ENCODE peak calls at places on chromosomes 1 and 21, in eight cellular contexts. Q is stimulated activated CD8-positive, alpha-beta memory T cell treated with anti-CD3 and anti-CD28 coated beads, Interleukin-2, amount 100 ng/mL, for 1 hour; H is NCI-H1105 treated with DMSO at 0.1 percent for 48 hours; O is stimulated activated naive B cell treated with anti-CD40 and anti-IgM and Interleukin-4, amounts not matched to agents 10 μg/mL and 1 μg/mL and 100 μg/mL, for 72 hours; Z is nephron progenitor cell; L is kidney tubule cell; K is left ventricle myocardium inferior; U is fibroblast of gingiva. G is an unnamed sample.

GRCh38 chr1:169595764-169596711 is 9.8 kb upstream of the F5 start:
- DNase-seq in Q (no peak), H (no peak), O (no peak), Z (peak), L (peak), K (no peak), U (no peak), G (peak)

GRCh38 chr1:68954841-68955240 is 458.0 kb upstream of the DEPDC1 start:
- DNase-seq in Q (no peak), H (peak), O (no peak), Z (no peak), L (peak), K (no peak), U (no peak), G (peak)

GRCh38 chr1:109728870-109729269 is 12.0 kb downstream of the GSTM3 start:
- DNase-seq in Q (no peak), H (no peak), O (no peak), Z (no peak), L (no peak), K (no peak), U (no peak), G (no peak)

GRCh38 chr1:179794669-179795068 is 51.6 kb downstream of the FAM163A start:
- DNase-seq in Q (no peak), H (no peak), O (no peak), Z (no peak), L (no peak), K (no peak), U (no peak), G (no peak)

GRCh38 chr21:40938078-40938477 is 91.1 kb upstream of the DSCAM start:
- DNase-seq in Q (no peak), H (no peak), O (no peak), Z (no peak), L (no peak), K (no peak), U (no peak), G (no peak)

GRCh38 chr1:101278845-101279244 is 42.0 kb downstream of the S1PR1 start:
- DNase-seq in Q (no peak), H (no peak), O (no peak), Z (no peak), L (no peak), K (no peak), U (no peak), G (no peak)

GRCh38 chr1:96598416-96599168 is 123.0 kb upstream of the PTBP2 start:
- DNase-seq in Q (no peak), H (no peak), O (no peak), Z (no peak), L (peak), K (no peak), U (peak), G (no peak)

GRCh38 chr1:55140137-55140536 is 75.0 kb downstream of the USP24 start:
- DNase-seq in Q (no peak), H (no peak), O (no peak), Z (no peak), L (no peak), K (no peak), U (no peak), G (no peak)

GRCh38 chr1:98005326-98006010 is 84.6 kb upstream of the DPYD start:
- DNase-seq in Q (no peak), H (no peak), O (no peak), Z (no peak), L (peak), K (no peak), U (no peak), G (no peak)

GRCh38 chr21:43789276-43790052 is at the start of gene RRP1:
- DNase-seq in Q (peak), H (peak), O (peak), Z (peak), L (peak), K (peak), U (peak), G (peak)

GRCh38 chr1:192878249-192878648 is 69.4 kb downstream of the RGS2 start:
- DNase-seq in Q (no peak), H (no peak), O (no peak), Z (no peak), L (no peak), K (peak), U (peak), G (no peak)

GRCh38 chr1:240282061-240282830 is 190.6 kb downstream of the FMN2 start:
- DNase-seq in Q (no peak), H (no peak), O (no peak), Z (no peak), L (no peak), K (no peak), U (no peak), G (no peak)

GRCh38 chr1:162035241-162035640 is 11.6 kb upstream of the OLFML2B start:
- DNase-seq in Q (no peak), H (peak), O (no peak), Z (no peak), L (peak), K (no peak), U (no peak), G (no peak)

GRCh38 chr1:106523448-106523847 is 533.0 kb upstream of the PRMT6 start:
- DNase-seq in Q (no peak), H (no peak), O (no peak), Z (no peak), L (no peak), K (no peak), U (no peak), G (no peak)

GRCh38 chr1:156726549-156727226 is 1.6 kb upstream of the METTL25B start:
- DNase-seq in Q (no peak), H (peak), O (no peak), Z (peak), L (peak), K (no peak), U (peak), G (peak)

GRCh38 chr1:228151170-228151513 is 1.4 kb downstream of the GJC2 start:
- DNase-seq in Q (no peak), H (no peak), O (no peak), Z (no peak), L (no peak), K (peak), U (no peak), G (no peak)

GRCh38 chr21:42864812-42865211 is 14.5 kb downstream of the WDR4 start:
- DNase-seq in Q (no peak), H (no peak), O (no peak), Z (no peak), L (no peak), K (no peak), U (peak), G (no peak)

GRCh38 chr1:6385673-6386191 is 7.8 kb downstream of the ACOT7 start:
- DNase-seq in Q (no peak), H (peak), O (no peak), Z (peak), L (peak), K (peak), U (peak), G (peak)

GRCh38 chr1:37034301-37035013 is at the start of gene GRIK3:
- DNase-seq in Q (no peak), H (peak), O (no peak), Z (peak), L (no peak), K (no peak), U (no peak), G (no peak)

GRCh38 chr1:64171797-64172281 is 31.6 kb upstream of the UBE2U start:
- DNase-seq in Q (no peak), H (peak), O (no peak), Z (no peak), L (peak), K (no peak), U (peak), G (peak)

GRCh38 chr1:2314803-2315710 is 76.3 kb downstream of the MORN1 start:
- DNase-seq in Q (peak), H (peak), O (no peak), Z (peak), L (peak), K (peak), U (peak), G (no peak)

GRCh38 chr1:87219626-87220025 is 109.1 kb upstream of the LMO4 start:
- DNase-seq in Q (no peak), H (no peak), O (no peak), Z (no peak), L (no peak), K (no peak), U (no peak), G (no peak)

GRCh38 chr1:229024528-229025119 is 246.3 kb upstream of the RAB4A start:
- DNase-seq in Q (no peak), H (no peak), O (no peak), Z (no peak), L (peak), K (peak), U (peak), G (peak)

GRCh38 chr1:33176887-33177286 is 5.0 kb downstream of the TRIM62 start:
- DNase-seq in Q (no peak), H (no peak), O (no peak), Z (no peak), L (no peak), K (no peak), U (no peak), G (no peak)

GRCh38 chr1:223641523-223642039 is 23.9 kb downstream of the CAPN8 start:
- DNase-seq in Q (no peak), H (no peak), O (no peak), Z (no peak), L (no peak), K (no peak), U (no peak), G (no peak)

GRCh38 chr1:201142854-201143725 is 11.2 kb downstream of the TMEM9 start:
- DNase-seq in Q (no peak), H (no peak), O (no peak), Z (no peak), L (no peak), K (no peak), U (peak), G (no peak)

GRCh38 chr1:199724049-199724448 is 303.5 kb upstream of the NR5A2 start:
- DNase-seq in Q (no peak), H (no peak), O (no peak), Z (no peak), L (no peak), K (no peak), U (no peak), G (no peak)

GRCh38 chr21:43657355-43658093 is 1.8 kb downstream of the HSF2BP start:
- DNase-seq in Q (no peak), H (no peak), O (no peak), Z (no peak), L (no peak), K (peak), U (no peak), G (no peak)

GRCh38 chr1:13513885-13514546 is at the start of gene LRRC38:
- DNase-seq in Q (no peak), H (peak), O (peak), Z (peak), L (no peak), K (peak), U (no peak), G (no peak)

GRCh38 chr1:29330856-29331255 is 94.5 kb downstream of the PTPRU start:
- DNase-seq in Q (no peak), H (no peak), O (no peak), Z (no peak), L (no peak), K (no peak), U (no peak), G (no peak)

GRCh38 chr1:82582347-82582746 is 781.6 kb downstream of the ADGRL2 start:
- DNase-seq in Q (no peak), H (no peak), O (no peak), Z (no peak), L (no peak), K (no peak), U (no peak), G (no peak)

GRCh38 chr1:208184993-208185703 is 59.0 kb downstream of the PLXNA2 start:
- DNase-seq in Q (no peak), H (no peak), O (no peak), Z (no peak), L (no peak), K (no peak), U (no peak), G (no peak)

GRCh38 chr1:24867064-24867870 is 62.8 kb downstream of the RUNX3 start:
- DNase-seq in Q (no peak), H (no peak), O (no peak), Z (no peak), L (no peak), K (no peak), U (no peak), G (no peak)

GRCh38 chr1:159066108-159066507 is 10.5 kb downstream of the AIM2 start:
- DNase-seq in Q (no peak), H (no peak), O (no peak), Z (no peak), L (no peak), K (no peak), U (no peak), G (no peak)